ENCODE peak calls at places on chromosomes 6 and 20, in six cellular contexts. One of them, this sample, is unnamed.

GRCh38 chr20:18571578-18571977 is 4.3 kb downstream of the SMIM26 start:
- DNase-seq in progenitor cell of endocrine pancreas: no peak
- DNase-seq in fibroblast of lung: no peak
- DNase-seq in kidney: no peak
- DNase-seq in activated B cell treated with CpG ODN at 0.5 μM for 24 hours: no peak
- DNase-seq in dorsolateral prefrontal cortex: no peak
- DNase-seq in this sample: no peak

GRCh38 chr6:28774292-28775051 is 149.3 kb downstream of the TRIM27 start:
- DNase-seq in activated B cell treated with CpG ODN at 0.5 μM for 24 hours: no peak
- DNase-seq in fibroblast of lung: no peak
- DNase-seq in kidney: no peak
- DNase-seq in dorsolateral prefrontal cortex: no peak
- DNase-seq in progenitor cell of endocrine pancreas: no peak
- DNase-seq in this sample: no peak

GRCh38 chr6:142756215-142756630 is 188.8 kb downstream of the HIVEP2 start:
- DNase-seq in kidney: no peak
- DNase-seq in dorsolateral prefrontal cortex: no peak
- DNase-seq in fibroblast of lung: peak; percentile 6
- DNase-seq in activated B cell treated with CpG ODN at 0.5 μM for 24 hours: no peak
- DNase-seq in progenitor cell of endocrine pancreas: no peak
- DNase-seq in this sample: no peak

GRCh38 chr20:35305682-35306556 is 13.7 kb upstream of the FAM83C start:
- DNase-seq in progenitor cell of endocrine pancreas: no peak
- DNase-seq in fibroblast of lung: peak; percentile 98
- DNase-seq in kidney: peak; percentile 93
- DNase-seq in activated B cell treated with CpG ODN at 0.5 μM for 24 hours: no peak
- DNase-seq in dorsolateral prefrontal cortex: no peak
- DNase-seq in this sample: no peak

GRCh38 chr20:47680804-47681529 is 104.3 kb downstream of the SULF2 start:
- DNase-seq in kidney: peak; percentile 4
- DNase-seq in dorsolateral prefrontal cortex: no peak
- DNase-seq in progenitor cell of endocrine pancreas: no peak
- DNase-seq in activated B cell treated with CpG ODN at 0.5 μM for 24 hours: no peak
- DNase-seq in fibroblast of lung: no peak
- DNase-seq in this sample: no peak

GRCh38 chr6:45822269-45822812 is 193.3 kb downstream of the CLIC5 start:
- DNase-seq in kidney: no peak
- DNase-seq in dorsolateral prefrontal cortex: no peak
- DNase-seq in activated B cell treated with CpG ODN at 0.5 μM for 24 hours: no peak
- DNase-seq in progenitor cell of endocrine pancreas: no peak
- DNase-seq in fibroblast of lung: no peak
- DNase-seq in this sample: no peak

GRCh38 chr6:121274896-121275295 is 59.4 kb downstream of the TBC1D32 start:
- DNase-seq in activated B cell treated with CpG ODN at 0.5 μM for 24 hours: no peak
- DNase-seq in kidney: no peak
- DNase-seq in progenitor cell of endocrine pancreas: no peak
- DNase-seq in fibroblast of lung: no peak
- DNase-seq in dorsolateral prefrontal cortex: no peak
- DNase-seq in this sample: no peak

GRCh38 chr20:15582146-15582776 is 991.0 kb downstream of the KIF16B start:
- DNase-seq in kidney: no peak
- DNase-seq in dorsolateral prefrontal cortex: no peak
- DNase-seq in activated B cell treated with CpG ODN at 0.5 μM for 24 hours: no peak
- DNase-seq in progenitor cell of endocrine pancreas: no peak
- DNase-seq in fibroblast of lung: peak; percentile 9
- DNase-seq in this sample: no peak

GRCh38 chr6:42819803-42820508 is 38.1 kb downstream of the BICRAL start:
- DNase-seq in dorsolateral prefrontal cortex: no peak
- DNase-seq in progenitor cell of endocrine pancreas: no peak
- DNase-seq in activated B cell treated with CpG ODN at 0.5 μM for 24 hours: no peak
- DNase-seq in fibroblast of lung: peak; percentile 23
- DNase-seq in kidney: no peak
- DNase-seq in this sample: no peak

GRCh38 chr6:2244261-2245102 is 923 bp downstream of the GMDS start:
- DNase-seq in progenitor cell of endocrine pancreas: peak; percentile 32
- DNase-seq in dorsolateral prefrontal cortex: peak; percentile 23
- DNase-seq in activated B cell treated with CpG ODN at 0.5 μM for 24 hours: no peak
- DNase-seq in kidney: no peak
- DNase-seq in fibroblast of lung: no peak
- DNase-seq in this sample: no peak

GRCh38 chr6:100691972-100692371 is 189.2 kb downstream of the ASCC3 start:
- DNase-seq in activated B cell treated with CpG ODN at 0.5 μM for 24 hours: no peak
- DNase-seq in kidney: no peak
- DNase-seq in fibroblast of lung: no peak
- DNase-seq in progenitor cell of endocrine pancreas: no peak
- DNase-seq in dorsolateral prefrontal cortex: no peak
- DNase-seq in this sample: no peak

GRCh38 chr6:81169166-81169565 is 583.3 kb downstream of the TENT5A start:
- DNase-seq in activated B cell treated with CpG ODN at 0.5 μM for 24 hours: no peak
- DNase-seq in fibroblast of lung: peak; percentile 5
- DNase-seq in dorsolateral prefrontal cortex: no peak
- DNase-seq in progenitor cell of endocrine pancreas: no peak
- DNase-seq in kidney: no peak
- DNase-seq in this sample: no peak

GRCh38 chr20:50772418-50773185 is 22.3 kb upstream of the BCAS4 start:
- DNase-seq in fibroblast of lung: no peak
- DNase-seq in progenitor cell of endocrine pancreas: no peak
- DNase-seq in kidney: no peak
- DNase-seq in activated B cell treated with CpG ODN at 0.5 μM for 24 hours: no peak
- DNase-seq in dorsolateral prefrontal cortex: no peak
- DNase-seq in this sample: no peak

GRCh38 chr6:84243240-84243639 is 15.8 kb upstream of the CEP162 start:
- DNase-seq in kidney: no peak
- DNase-seq in fibroblast of lung: no peak
- DNase-seq in dorsolateral prefrontal cortex: no peak
- DNase-seq in progenitor cell of endocrine pancreas: no peak
- DNase-seq in activated B cell treated with CpG ODN at 0.5 μM for 24 hours: no peak
- DNase-seq in this sample: no peak

GRCh38 chr20:20012517-20012916 is 4.6 kb upstream of the NAA20 start:
- DNase-seq in dorsolateral prefrontal cortex: no peak
- DNase-seq in fibroblast of lung: no peak
- DNase-seq in activated B cell treated with CpG ODN at 0.5 μM for 24 hours: no peak
- DNase-seq in kidney: no peak
- DNase-seq in progenitor cell of endocrine pancreas: no peak
- DNase-seq in this sample: no peak

GRCh38 chr6:108853077-108853476 is 4.9 kb downstream of the ARMC2 start:
- DNase-seq in activated B cell treated with CpG ODN at 0.5 μM for 24 hours: no peak
- DNase-seq in fibroblast of lung: no peak
- DNase-seq in kidney: no peak
- DNase-seq in dorsolateral prefrontal cortex: no peak
- DNase-seq in progenitor cell of endocrine pancreas: no peak
- DNase-seq in this sample: no peak

GRCh38 chr6:160926281-160927276 is 65.0 kb upstream of the MAP3K4 start:
- DNase-seq in kidney: no peak
- DNase-seq in dorsolateral prefrontal cortex: no peak
- DNase-seq in fibroblast of lung: no peak
- DNase-seq in activated B cell treated with CpG ODN at 0.5 μM for 24 hours: no peak
- DNase-seq in progenitor cell of endocrine pancreas: no peak
- DNase-seq in this sample: no peak

GRCh38 chr20:31485450-31486339 is 10.6 kb downstream of the REM1 start:
- DNase-seq in fibroblast of lung: peak; percentile 36
- DNase-seq in dorsolateral prefrontal cortex: no peak
- DNase-seq in progenitor cell of endocrine pancreas: no peak
- DNase-seq in kidney: peak; percentile 91
- DNase-seq in activated B cell treated with CpG ODN at 0.5 μM for 24 hours: no peak
- DNase-seq in this sample: no peak

GRCh38 chr6:143583542-143584330 is 72.2 kb upstream of the FUCA2 start:
- DNase-seq in fibroblast of lung: peak; percentile 72
- DNase-seq in dorsolateral prefrontal cortex: no peak
- DNase-seq in progenitor cell of endocrine pancreas: no peak
- DNase-seq in kidney: no peak
- DNase-seq in activated B cell treated with CpG ODN at 0.5 μM for 24 hours: no peak
- DNase-seq in this sample: no peak

GRCh38 chr6:122789862-122790739 is 1.0 kb downstream of the SMPDL3A start:
- DNase-seq in fibroblast of lung: peak; percentile 38
- DNase-seq in kidney: peak; percentile 73
- DNase-seq in progenitor cell of endocrine pancreas: no peak
- DNase-seq in dorsolateral prefrontal cortex: peak; percentile 46
- DNase-seq in activated B cell treated with CpG ODN at 0.5 μM for 24 hours: no peak
- DNase-seq in this sample: no peak

GRCh38 chr6:26640806-26641205 is 18.7 kb downstream of the ZNF322 start:
- DNase-seq in progenitor cell of endocrine pancreas: no peak
- DNase-seq in dorsolateral prefrontal cortex: no peak
- DNase-seq in kidney: no peak
- DNase-seq in fibroblast of lung: no peak
- DNase-seq in activated B cell treated with CpG ODN at 0.5 μM for 24 hours: no peak
- DNase-seq in this sample: no peak

GRCh38 chr6:107083047-107083768 is 32.1 kb downstream of the BEND3 start:
- DNase-seq in kidney: no peak
- DNase-seq in dorsolateral prefrontal cortex: no peak
- DNase-seq in progenitor cell of endocrine pancreas: no peak
- DNase-seq in activated B cell treated with CpG ODN at 0.5 μM for 24 hours: no peak
- DNase-seq in fibroblast of lung: no peak
- DNase-seq in this sample: no peak

GRCh38 chr6:31125162-31125561 is 4.9 kb upstream of the CDSN start:
- DNase-seq in progenitor cell of endocrine pancreas: no peak
- DNase-seq in activated B cell treated with CpG ODN at 0.5 μM for 24 hours: no peak
- DNase-seq in fibroblast of lung: no peak
- DNase-seq in dorsolateral prefrontal cortex: no peak
- DNase-seq in kidney: peak; percentile 91
- DNase-seq in this sample: no peak

GRCh38 chr6:143478479-143479062 is 28.0 kb downstream of the PEX3 start:
- DNase-seq in fibroblast of lung: no peak
- DNase-seq in kidney: no peak
- DNase-seq in progenitor cell of endocrine pancreas: no peak
- DNase-seq in dorsolateral prefrontal cortex: no peak
- DNase-seq in activated B cell treated with CpG ODN at 0.5 μM for 24 hours: no peak
- DNase-seq in this sample: no peak

GRCh38 chr6:455006-455585 is 63.5 kb downstream of the IRF4 start:
- DNase-seq in dorsolateral prefrontal cortex: no peak
- DNase-seq in fibroblast of lung: no peak
- DNase-seq in kidney: no peak
- DNase-seq in progenitor cell of endocrine pancreas: no peak
- DNase-seq in activated B cell treated with CpG ODN at 0.5 μM for 24 hours: no peak
- DNase-seq in this sample: no peak

GRCh38 chr6:45917439-45917838 is 98.2 kb downstream of the CLIC5 start:
- DNase-seq in dorsolateral prefrontal cortex: no peak
- DNase-seq in activated B cell treated with CpG ODN at 0.5 μM for 24 hours: no peak
- DNase-seq in kidney: no peak
- DNase-seq in progenitor cell of endocrine pancreas: no peak
- DNase-seq in fibroblast of lung: no peak
- DNase-seq in this sample: no peak

GRCh38 chr6:23855497-23856116 is 270.4 kb upstream of the NRSN1 start:
- DNase-seq in activated B cell treated with CpG ODN at 0.5 μM for 24 hours: no peak
- DNase-seq in kidney: peak; percentile 51
- DNase-seq in progenitor cell of endocrine pancreas: no peak
- DNase-seq in dorsolateral prefrontal cortex: no peak
- DNase-seq in fibroblast of lung: no peak
- DNase-seq in this sample: no peak

DNA sequence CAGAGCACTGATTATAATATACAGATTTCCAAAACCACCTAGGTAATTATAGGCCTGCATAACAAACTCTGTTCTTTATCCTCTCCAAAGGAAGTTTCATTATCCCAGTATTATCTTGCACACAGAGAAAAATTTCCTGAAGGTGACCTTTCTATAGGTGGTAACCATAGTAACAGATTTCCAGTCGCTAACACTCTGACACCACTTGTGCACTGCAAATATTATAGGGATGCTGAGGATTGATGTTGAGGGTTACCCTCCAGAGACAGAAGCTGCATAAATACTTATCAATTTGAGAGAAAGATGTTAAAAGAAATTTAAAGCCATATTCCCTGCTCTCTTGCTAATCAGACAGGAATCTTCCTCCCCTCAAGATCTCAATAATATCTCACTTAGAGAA is 274.5 kb upstream of the NRSN1 start:
- DNase-seq in activated B cell treated with CpG ODN at 0.5 μM for 24 hours: no peak
- DNase-seq in dorsolateral prefrontal cortex: no peak
- DNase-seq in kidney: no peak
- DNase-seq in fibroblast of lung: no peak
- DNase-seq in progenitor cell of endocrine pancreas: no peak
- DNase-seq in this sample: no peak
- TF ChIP-seq CTCF in activated B cell treated with CpG ODN at 0.5 μM for 24 hours: no peak
- TF ChIP-seq CTCF in dorsolateral prefrontal cortex: no peak
- TF ChIP-seq CTCF in kidney: no peak
- TF ChIP-seq CTCF in fibroblast of lung: no peak
- TF ChIP-seq CTCF in progenitor cell of endocrine pancreas: no peak
- TF ChIP-seq CTCF in this sample: no peak

GRCh38 chr6:128725271-128726233 is 157.4 kb upstream of the LAMA2 start:
- DNase-seq in kidney: no peak
- DNase-seq in activated B cell treated with CpG ODN at 0.5 μM for 24 hours: no peak
- DNase-seq in fibroblast of lung: peak; percentile 69
- DNase-seq in progenitor cell of endocrine pancreas: peak; percentile 11
- DNase-seq in dorsolateral prefrontal cortex: no peak
- DNase-seq in this sample: no peak
- TF ChIP-seq CTCF in kidney: peak; percentile 65
- TF ChIP-seq CTCF in activated B cell treated with CpG ODN at 0.5 μM for 24 hours: peak; percentile 52
- TF ChIP-seq CTCF in fibroblast of lung: peak; percentile 64
- TF ChIP-seq CTCF in progenitor cell of endocrine pancreas: peak; percentile 77
- TF ChIP-seq CTCF in dorsolateral prefrontal cortex: peak; percentile 74
- TF ChIP-seq CTCF in this sample: peak; percentile 85

GRCh38 chr6:158595223-158595622 is 35.3 kb downstream of the TMEM181 start:
- DNase-seq in fibroblast of lung: peak; percentile 5
- DNase-seq in kidney: no peak
- DNase-seq in activated B cell treated with CpG ODN at 0.5 μM for 24 hours: no peak
- DNase-seq in progenitor cell of endocrine pancreas: no peak
- DNase-seq in dorsolateral prefrontal cortex: no peak
- DNase-seq in this sample: no peak
- TF ChIP-seq CTCF in fibroblast of lung: peak; percentile 7
- TF ChIP-seq CTCF in kidney: no peak
- TF ChIP-seq CTCF in activated B cell treated with CpG ODN at 0.5 μM for 24 hours: no peak
- TF ChIP-seq CTCF in progenitor cell of endocrine pancreas: peak; percentile 52
- TF ChIP-seq CTCF in dorsolateral prefrontal cortex: no peak
- TF ChIP-seq CTCF in this sample: peak; percentile 57

GRCh38 chr6:125784365-125784764 is 6.4 kb upstream of the NCOA7 start:
- DNase-seq in progenitor cell of endocrine pancreas: no peak
- DNase-seq in kidney: no peak
- DNase-seq in activated B cell treated with CpG ODN at 0.5 μM for 24 hours: no peak
- DNase-seq in fibroblast of lung: peak; percentile 84
- DNase-seq in dorsolateral prefrontal cortex: no peak
- DNase-seq in this sample: no peak

GRCh38 chr6:125790403-125791150 is at the start of gene NCOA7:
- DNase-seq in fibroblast of lung: peak; percentile 73
- DNase-seq in progenitor cell of endocrine pancreas: peak; percentile 56
- DNase-seq in activated B cell treated with CpG ODN at 0.5 μM for 24 hours: peak; percentile 74
- DNase-seq in dorsolateral prefrontal cortex: peak; percentile 87
- DNase-seq in kidney: peak; percentile 95
- DNase-seq in this sample: peak; percentile 82

GRCh38 chr6:125789167-125789566 is 1.6 kb upstream of the NCOA7 start:
- DNase-seq in kidney: no peak
- DNase-seq in fibroblast of lung: no peak
- DNase-seq in dorsolateral prefrontal cortex: no peak
- DNase-seq in progenitor cell of endocrine pancreas: no peak
- DNase-seq in activated B cell treated with CpG ODN at 0.5 μM for 24 hours: no peak
- DNase-seq in this sample: no peak

GRCh38 chr6:125789576-125790402 is 971 bp upstream of the NCOA7 start:
- DNase-seq in fibroblast of lung: peak; percentile 66
- DNase-seq in kidney: peak; percentile 76
- DNase-seq in activated B cell treated with CpG ODN at 0.5 μM for 24 hours: peak; percentile 32
- DNase-seq in progenitor cell of endocrine pancreas: no peak
- DNase-seq in dorsolateral prefrontal cortex: peak; percentile 60
- DNase-seq in this sample: no peak

DNA sequence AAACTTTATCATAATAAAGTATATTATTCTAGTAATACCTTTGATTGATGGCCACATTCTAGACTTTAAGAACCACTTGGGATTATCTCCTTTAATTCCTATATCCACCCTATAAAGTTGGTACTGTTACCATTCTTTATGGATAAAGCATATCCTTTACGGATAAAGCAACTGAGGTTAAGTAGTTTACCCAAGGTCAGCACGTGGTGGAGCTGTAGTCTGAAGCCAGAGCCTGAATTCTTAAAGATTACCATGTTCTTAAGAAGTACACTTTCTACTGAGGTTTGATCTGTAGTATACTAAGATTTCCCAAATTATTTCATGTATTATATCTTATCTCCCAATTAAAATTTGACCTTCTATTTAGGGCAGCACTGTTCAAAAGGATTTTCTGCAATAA is 3.0 kb upstream of the NCOA7 start:
- DNase-seq in dorsolateral prefrontal cortex: no peak
- DNase-seq in progenitor cell of endocrine pancreas: no peak
- DNase-seq in fibroblast of lung: peak; percentile 72
- DNase-seq in kidney: no peak
- DNase-seq in activated B cell treated with CpG ODN at 0.5 μM for 24 hours: no peak
- DNase-seq in this sample: no peak
- TF ChIP-seq CTCF in dorsolateral prefrontal cortex: peak; percentile 11
- TF ChIP-seq CTCF in progenitor cell of endocrine pancreas: peak; percentile 30
- TF ChIP-seq CTCF in fibroblast of lung: no peak
- TF ChIP-seq CTCF in kidney: peak; percentile 60
- TF ChIP-seq CTCF in activated B cell treated with CpG ODN at 0.5 μM for 24 hours: no peak
- TF ChIP-seq CTCF in this sample: peak; percentile 20

This sample was measured in type B pancreatic cell.